ENCODE peak calls at places on chromosomes 7 and 10, in eight cellular contexts. V, R, S, Q, E, J, Y and K are unnamed samples.

GRCh38 chr7:157587487-157588270 is 250.9 kb downstream of the DNAJB6 start:
- DNase-seq in Y (no peak), R (no peak), Q (no peak), V (no peak), E (no peak), J (no peak), S (no peak), K (no peak)

GRCh38 chr7:140170375-140170774 is 6.4 kb downstream of the KDM7A start:
- DNase-seq in Q (no peak), J (no peak), V (no peak), E (no peak), S (no peak), Y (no peak), R (no peak), K (no peak)

GRCh38 chr7:149310113-149310836 is 48.3 kb downstream of the ZNF783 start:
- DNase-seq in Q (peak), R (peak), S (peak), J (peak), V (peak), Y (no peak), E (peak), K (peak)

GRCh38 chr10:20598590-20598989 is 298.5 kb downstream of the NEBL start:
- DNase-seq in S (peak), V (no peak), Y (no peak), R (no peak), E (no peak), J (peak), Q (no peak), K (no peak)

GRCh38 chr7:138814806-138815332 is 16.9 kb upstream of the ATP6V0A4 start:
- DNase-seq in R (no peak), Y (no peak), S (no peak), V (no peak), E (no peak), J (peak), Q (no peak), K (no peak)

GRCh38 chr10:43120948-43121290 is 17.3 kb upstream of the CSGALNACT2 start:
- DNase-seq in V (no peak), Q (no peak), J (peak), S (no peak), Y (peak), E (no peak), R (peak), K (peak)

GRCh38 chr10:86851329-86852207 is 95.1 kb downstream of the BMPR1A start:
- DNase-seq in V (no peak), E (no peak), S (no peak), R (no peak), J (peak), Q (peak), Y (no peak), K (no peak)

GRCh38 chr10:11581213-11581612 is 30.2 kb downstream of the USP6NL start:
- DNase-seq in E (no peak), V (no peak), Q (no peak), R (no peak), J (peak), Y (no peak), S (no peak), K (no peak)

GRCh38 chr7:104482362-104483042 is 154.1 kb downstream of the LHFPL3 start:
- DNase-seq in R (no peak), E (peak), Y (no peak), S (no peak), Q (no peak), V (peak), J (no peak), K (no peak)

GRCh38 chr10:133357293-133358151 is at the start of gene FUOM:
- DNase-seq in Y (peak), J (peak), R (peak), E (no peak), Q (no peak), V (no peak), S (no peak), K (no peak)

GRCh38 chr10:34758447-34758996 is 56.6 kb downstream of the PARD3 start:
- DNase-seq in Q (peak), Y (no peak), V (no peak), J (peak), R (no peak), E (no peak), S (peak), K (peak)

GRCh38 chr10:21265622-21266021 is 259.9 kb downstream of the SKIDA1 start:
- DNase-seq in S (peak), V (no peak), J (peak), Y (no peak), E (no peak), R (no peak), Q (no peak), K (no peak)

GRCh38 chr10:13470270-13470669 is 58.5 kb downstream of the BEND7 start:
- DNase-seq in Y (no peak), V (no peak), J (no peak), R (no peak), S (no peak), Q (no peak), E (no peak), K (no peak)

GRCh38 chr7:33107136-33108066 is 1.8 kb downstream of the RP9 start:
- DNase-seq in Q (no peak), R (no peak), V (peak), Y (no peak), S (no peak), E (peak), J (peak), K (no peak)